ENCODE peak calls at places on chromosomes 6 and 20, in seven cellular contexts. B is stomach, U is Panc1, S is prostate gland, J is transverse colon, H is HCT116, L is suprapubic skin. W is an unnamed sample.

GRCh38 chr20:36827541-36828279 is 48.2 kb upstream of the TLDC2 start:
- DNase-seq in H (no peak), L (no peak), U (no peak), S (no peak), J (no peak), B (no peak), W (no peak)

GRCh38 chr6:43254138-43254817 is 11.0 kb downstream of the TTBK1 start:
- DNase-seq in S (no peak), U (no peak), B (no peak), J (no peak), H (no peak), L (no peak), W (no peak)

GRCh38 chr6:112618796-112619195 is 271.7 kb downstream of the RFPL4B start:
- DNase-seq in B (no peak), J (no peak), L (no peak), U (no peak), H (peak; percentile 21), S (no peak), W (no peak)

GRCh38 chr6:142030115-142030619 is 102.6 kb upstream of the GJE1 start:
- DNase-seq in L (no peak), H (no peak), B (no peak), S (no peak), J (no peak), U (no peak), W (no peak)

GRCh38 chr6:169568314-169569087 is 133.3 kb downstream of the WDR27 start:
- DNase-seq in B (no peak), J (no peak), H (no peak), U (no peak), S (no peak), L (no peak), W (no peak)

GRCh38 chr6:2714359-2714895 is 36.3 kb downstream of the MYLK4 start:
- DNase-seq in S (no peak), L (no peak), H (no peak), U (no peak), J (no peak), B (no peak), W (no peak)

GRCh38 chr6:34917626-34918285 is 28.7 kb downstream of the ANKS1A start:
- DNase-seq in L (no peak), B (no peak), H (no peak), S (no peak), U (no peak), J (no peak), W (no peak)

GRCh38 chr6:70706491-70707123 is 38.9 kb downstream of the SMAP1 start:
- DNase-seq in J (no peak), B (no peak), L (no peak), H (peak; percentile 26), S (no peak), U (peak; percentile 20), W (peak; percentile 59)

GRCh38 chr6:140183881-140184280 is 809.4 kb upstream of the CITED2 start:
- DNase-seq in B (no peak), H (no peak), J (no peak), L (no peak), U (no peak), S (no peak), W (no peak)

GRCh38 chr6:138765896-138766487 is 7.6 kb upstream of the CCDC28A start:
- DNase-seq in H (peak; percentile 29), B (no peak), U (peak; percentile 22), J (no peak), S (no peak), L (no peak), W (peak; percentile 24)

GRCh38 chr20:17533396-17533795 is 2.2 kb upstream of the BFSP1 start:
- DNase-seq in U (no peak), L (no peak), S (no peak), H (peak; percentile 51), B (no peak), J (no peak), W (no peak)

GRCh38 chr6:25311251-25311910 is 32.2 kb downstream of the CARMIL1 start:
- DNase-seq in H (peak; percentile 60), B (no peak), S (no peak), L (no peak), J (no peak), U (no peak), W (no peak)

GRCh38 chr6:45916692-45917091 is 99.0 kb downstream of the CLIC5 start:
- DNase-seq in B (no peak), H (no peak), S (no peak), U (no peak), L (no peak), J (no peak), W (no peak)

GRCh38 chr6:106872044-106872443 is 102.5 kb downstream of the CD24 start:
- DNase-seq in L (no peak), U (no peak), S (no peak), J (no peak), H (no peak), B (no peak), W (no peak)

GRCh38 chr6:106870069-106870468 is 104.5 kb downstream of the CD24 start:
- DNase-seq in S (no peak), B (no peak), U (no peak), L (no peak), J (no peak), H (no peak), W (no peak)

GRCh38 chr6:106870824-106871300 is 103.7 kb downstream of the CD24 start:
- DNase-seq in J (no peak), L (no peak), U (no peak), B (peak; percentile 32), H (no peak), S (no peak), W (no peak)

GRCh38 chr6:106866875-106867658 is 107.5 kb downstream of the CD24 start:
- DNase-seq in L (no peak), H (no peak), J (no peak), S (no peak), U (no peak), B (no peak), W (no peak)

DNA sequence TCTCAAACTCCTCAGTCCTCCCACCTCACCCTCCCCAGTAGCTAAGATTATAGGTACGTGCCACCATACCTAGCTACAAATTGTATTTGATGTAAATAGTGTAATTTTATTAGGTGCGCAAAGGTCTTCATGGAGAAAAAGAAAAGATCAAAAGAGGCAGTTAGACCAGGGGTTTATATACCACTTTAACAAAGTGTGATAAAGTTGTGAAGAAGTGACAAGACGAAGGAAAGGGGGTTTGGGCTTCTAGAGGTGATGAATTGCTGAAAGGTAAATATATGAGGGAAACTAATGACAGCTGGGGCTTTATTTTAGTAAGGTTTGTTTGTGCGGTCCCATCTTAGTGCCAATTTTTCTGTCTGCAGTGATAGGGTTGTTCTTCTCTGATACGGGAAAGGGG is 105.3 kb downstream of the CD24 start:
- DNase-seq in B (no peak), S (no peak), J (no peak), L (no peak), U (no peak), H (no peak), W (no peak)
- H3K27ac ChIP-seq in B (no peak overlapping the region), S (no peak overlapping the region), J (no peak overlapping the region), L (no peak overlapping the region), U (peak overlapping the region; percentile 40), H (no peak overlapping the region), W (no peak overlapping the region)

GRCh38 chr6:151495380-151495779 is 1.6 kb downstream of the CCDC170 start:
- DNase-seq in B (no peak), L (no peak), S (no peak), U (no peak), J (no peak), H (no peak), W (no peak)

GRCh38 chr6:151497935-151498726 is 4.3 kb downstream of the CCDC170 start:
- DNase-seq in S (no peak), B (no peak), U (no peak), J (no peak), H (no peak), L (no peak), W (no peak)

GRCh38 chr6:151490996-151491395 is 2.8 kb upstream of the CCDC170 start:
- DNase-seq in H (no peak), J (no peak), U (no peak), L (no peak), B (no peak), S (no peak), W (no peak)

GRCh38 chr6:151494235-151494950 is 576 bp downstream of the CCDC170 start:
- DNase-seq in S (peak; percentile 17), H (no peak), B (peak; percentile 43), U (no peak), J (no peak), L (no peak), W (no peak)

GRCh38 chr6:151493495-151494234 is at the start of gene CCDC170:
- DNase-seq in S (no peak), U (no peak), H (no peak), J (no peak), L (no peak), B (peak; percentile 31), W (no peak)
- TF ChIP-seq POLR2AphosphoS5 in S (no peak), U (no peak), H (no peak), J (no peak), L (no peak), B (no peak), W (no peak)

GRCh38 chr20:19909696-19910095 is 107.5 kb upstream of the NAA20 start:
- DNase-seq in S (no peak), B (peak; percentile 35), H (no peak), L (peak; percentile 84), J (peak; percentile 46), U (no peak), W (no peak)
- H3K27ac ChIP-seq in S (no peak overlapping the region), B (no peak overlapping the region), H (no peak overlapping the region), L (peak overlapping the region; percentile 53), J (peak overlapping the region; percentile 55), U (peak overlapping the region; percentile 4), W (no peak overlapping the region)

GRCh38 chr6:1574895-1575212 is 34.9 kb upstream of the FOXC1 start:
- DNase-seq in L (no peak), S (no peak), J (no peak), B (no peak), H (no peak), U (no peak), W (no peak)

GRCh38 chr6:1572892-1573291 is 36.8 kb upstream of the FOXC1 start:
- DNase-seq in S (no peak), B (no peak), U (no peak), H (no peak), J (no peak), L (no peak), W (no peak)

GRCh38 chr6:1576166-1576565 is 33.5 kb upstream of the FOXC1 start:
- DNase-seq in L (no peak), J (no peak), B (no peak), H (no peak), S (no peak), U (no peak), W (no peak)

GRCh38 chr6:1575213-1576041 is 34.3 kb upstream of the FOXC1 start:
- DNase-seq in J (no peak), U (no peak), S (no peak), L (no peak), H (no peak), B (no peak), W (no peak)

DNA sequence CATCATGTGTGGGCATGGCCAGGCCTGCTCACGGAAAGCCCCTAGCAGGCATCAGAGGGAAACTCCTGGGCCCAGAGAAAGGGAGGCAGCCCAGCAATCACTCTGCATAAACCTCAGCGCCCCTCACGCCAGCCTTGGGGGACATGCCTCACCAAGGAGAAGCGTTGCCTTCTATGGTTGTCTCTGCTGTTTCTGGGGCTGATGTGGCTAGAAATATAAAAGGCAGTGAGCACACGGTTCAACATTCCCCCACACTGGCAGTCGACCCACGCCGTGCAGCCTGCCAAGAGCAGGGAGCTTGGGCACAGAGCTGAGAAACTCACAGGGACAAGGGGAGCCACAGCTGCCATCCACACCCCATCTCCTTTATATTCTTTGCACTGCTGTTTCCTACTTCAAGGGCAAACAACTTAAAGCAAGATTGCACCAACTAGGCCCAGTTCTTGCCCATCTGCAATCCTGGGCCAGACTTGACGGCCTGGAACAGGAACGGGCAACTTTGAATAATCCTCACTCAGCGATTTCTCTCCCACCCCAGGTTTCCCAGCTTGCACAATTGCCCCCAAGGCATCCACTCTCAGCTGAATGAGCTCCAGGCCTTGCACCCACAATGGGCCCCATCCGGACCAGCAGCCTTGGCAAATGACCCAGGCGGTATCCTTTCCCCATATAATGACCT is 35.5 kb upstream of the FOXC1 start:
- DNase-seq in L (no peak), S (no peak), J (no peak), H (no peak), U (no peak), B (no peak), W (no peak)
- TF ChIP-seq POLR2AphosphoS5 in L (no peak), S (no peak), J (no peak), H (no peak), U (no peak), B (no peak), W (peak; percentile 65)

W was measured in SK-N-MC.